ENCODE peak calls at places on chromosomes 3 and 15, in six cellular contexts. I is activated T-cell treated with anti-CD3 and anti-CD28 coated beads, Interleukin-2, amount 50 U/mL, for 4 hours; E is NCI-H2081 treated with DMSO at 0.1 percent for 48 hours; V is IMR-90; C is endothelial cell; D is CD4-positive, alpha-beta T cell. X is an unnamed sample.

GRCh38 chr15:82040395-82040794 is 5.4 kb downstream of the MEX3B start:
- DNase-seq in V (peak), C (no peak), D (no peak), I (no peak), E (no peak), X (no peak)

GRCh38 chr15:95259513-95259912 is 1028.2 kb downstream of the MCTP2 start:
- DNase-seq in V (peak), E (peak), D (peak), I (peak), C (peak), X (peak)

GRCh38 chr15:77497942-77498361 is 77.3 kb downstream of the HMG20A start:
- DNase-seq in E (no peak), V (peak), C (no peak), D (no peak), I (no peak), X (peak)

GRCh38 chr15:55231455-55231854 is 34.7 kb upstream of the RSL24D1 start:
- DNase-seq in D (no peak), E (no peak), V (no peak), I (no peak), C (no peak), X (no peak)

GRCh38 chr3:195227871-195228270 is 43.1 kb downstream of the XXYLT1 start:
- DNase-seq in D (no peak), I (no peak), E (no peak), V (no peak), C (no peak), X (no peak)

GRCh38 chr15:65577129-65577996 is 33.6 kb downstream of the INTS14 start:
- DNase-seq in E (no peak), C (no peak), D (no peak), V (no peak), I (no peak), X (no peak)

GRCh38 chr3:101996832-101997231 is 147.5 kb downstream of the NFKBIZ start:
- DNase-seq in E (no peak), C (no peak), V (no peak), D (no peak), I (no peak), X (no peak)

GRCh38 chr15:74382004-74382816 is 14.8 kb upstream of the CYP11A1 start:
- DNase-seq in C (peak), V (peak), I (peak), D (peak), E (no peak), X (peak)

GRCh38 chr3:124443446-124443845 is 286.8 kb upstream of the UMPS start:
- DNase-seq in V (no peak), D (no peak), I (no peak), C (no peak), E (no peak), X (no peak)

GRCh38 chr3:196995646-196996355 is 27.2 kb upstream of the PIGZ start:
- DNase-seq in C (no peak), D (no peak), E (no peak), V (peak), I (no peak), X (no peak)

GRCh38 chr15:82850242-82850591 is 40.8 kb downstream of the WHAMM start:
- DNase-seq in C (no peak), E (no peak), V (peak), D (no peak), I (no peak), X (no peak)

GRCh38 chr3:115760722-115761121 is 137.4 kb downstream of the GAP43 start:
- DNase-seq in E (no peak), V (no peak), D (no peak), I (no peak), C (no peak), X (no peak)

X was measured in NCI-H1092 treated with DMSO at 0.1 percent for 48 hours.